ENCODE peak calls at places on chromosomes 5 and 9, in four cellular contexts. One of them, this sample, is unnamed.

GRCh38 chr5:60687927-60688720 is 11.8 kb downstream of the DEPDC1B start:
- DNase-seq in prostate gland: no peak
- DNase-seq in kidney: no peak
- DNase-seq in Peyer's patch: no peak
- DNase-seq in this sample: no peak

GRCh38 chr9:110880123-110880522 is 158.1 kb downstream of the LPAR1 start:
- DNase-seq in kidney: no peak
- DNase-seq in Peyer's patch: no peak
- DNase-seq in prostate gland: no peak
- DNase-seq in this sample: no peak

GRCh38 chr5:96528816-96529474 is 95.9 kb upstream of the PCSK1 start:
- DNase-seq in kidney: no peak
- DNase-seq in prostate gland: no peak
- DNase-seq in Peyer's patch: no peak
- DNase-seq in this sample: no peak

GRCh38 chr9:31023793-31024192 is 1360.7 kb upstream of the ACO1 start:
- DNase-seq in prostate gland: no peak
- DNase-seq in Peyer's patch: no peak
- DNase-seq in kidney: no peak
- DNase-seq in this sample: no peak

GRCh38 chr9:38761999-38762398 is 42.1 kb upstream of the FAM240B start:
- DNase-seq in prostate gland: no peak
- DNase-seq in kidney: no peak
- DNase-seq in Peyer's patch: no peak
- DNase-seq in this sample: no peak

GRCh38 chr5:149828161-149829011 is 98.3 kb downstream of the PPARGC1B start:
- DNase-seq in Peyer's patch: peak; percentile 89
- DNase-seq in prostate gland: peak; percentile 86
- DNase-seq in kidney: peak; percentile 90
- DNase-seq in this sample: no peak

GRCh38 chr5:176671399-176671798 is 24.1 kb downstream of the TSPAN17 start:
- DNase-seq in kidney: peak; percentile 17
- DNase-seq in prostate gland: no peak
- DNase-seq in Peyer's patch: no peak
- DNase-seq in this sample: no peak

GRCh38 chr9:70901013-70901412 is 220.4 kb downstream of the TRPM3 start:
- DNase-seq in prostate gland: no peak
- DNase-seq in Peyer's patch: no peak
- DNase-seq in kidney: no peak
- DNase-seq in this sample: no peak

GRCh38 chr9:105178106-105178505 is 66.3 kb upstream of the SLC44A1 start:
- DNase-seq in prostate gland: no peak
- DNase-seq in Peyer's patch: no peak
- DNase-seq in kidney: no peak
- DNase-seq in this sample: no peak

GRCh38 chr9:81526587-81526986 is 162.8 kb downstream of the TLE1 start:
- DNase-seq in kidney: no peak
- DNase-seq in prostate gland: no peak
- DNase-seq in Peyer's patch: no peak
- DNase-seq in this sample: no peak

GRCh38 chr9:115209601-115210306 is 91.8 kb upstream of the TNC start:
- DNase-seq in Peyer's patch: no peak
- DNase-seq in prostate gland: no peak
- DNase-seq in kidney: no peak
- DNase-seq in this sample: no peak

GRCh38 chr9:37004424-37004935 is 29.6 kb downstream of the PAX5 start:
- DNase-seq in Peyer's patch: no peak
- DNase-seq in prostate gland: no peak
- DNase-seq in kidney: no peak
- DNase-seq in this sample: no peak

GRCh38 chr5:15203376-15203775 is 296.6 kb upstream of the FBXL7 start:
- DNase-seq in kidney: no peak
- DNase-seq in prostate gland: no peak
- DNase-seq in Peyer's patch: no peak
- DNase-seq in this sample: no peak

GRCh38 chr5:110040178-110040577 is 350.5 kb downstream of the MAN2A1 start:
- DNase-seq in prostate gland: no peak
- DNase-seq in Peyer's patch: no peak
- DNase-seq in kidney: no peak
- DNase-seq in this sample: no peak

GRCh38 chr5:23591250-23591649 is 83.8 kb downstream of the PRDM9 start:
- DNase-seq in kidney: no peak
- DNase-seq in prostate gland: no peak
- DNase-seq in Peyer's patch: no peak
- DNase-seq in this sample: no peak

GRCh38 chr9:75615284-75615683 is 275.2 kb upstream of the PCSK5 start:
- DNase-seq in Peyer's patch: no peak
- DNase-seq in kidney: no peak
- DNase-seq in prostate gland: no peak
- DNase-seq in this sample: no peak

GRCh38 chr5:169697976-169698375 is 60.9 kb downstream of the DOCK2 start:
- DNase-seq in prostate gland: no peak
- DNase-seq in kidney: no peak
- DNase-seq in Peyer's patch: no peak
- DNase-seq in this sample: no peak

GRCh38 chr5:169142264-169142970 is 158.5 kb downstream of the SLIT3 start:
- DNase-seq in Peyer's patch: no peak
- DNase-seq in prostate gland: peak; percentile 93
- DNase-seq in kidney: peak; percentile 77
- DNase-seq in this sample: no peak

GRCh38 chr5:151243564-151243963 is 9.4 kb upstream of the GM2A start:
- DNase-seq in kidney: no peak
- DNase-seq in prostate gland: no peak
- DNase-seq in Peyer's patch: no peak
- DNase-seq in this sample: no peak

GRCh38 chr9:127974002-127974768 is 6.6 kb downstream of the EEIG1 start:
- DNase-seq in kidney: no peak
- DNase-seq in Peyer's patch: peak; percentile 55
- DNase-seq in prostate gland: no peak
- DNase-seq in this sample: no peak

GRCh38 chr9:110555551-110555950 is 24.0 kb downstream of the SVEP1 start:
- DNase-seq in prostate gland: no peak
- DNase-seq in kidney: no peak
- DNase-seq in Peyer's patch: no peak
- DNase-seq in this sample: no peak

GRCh38 chr9:125544988-125545651 is 161.9 kb downstream of the MAPKAP1 start:
- DNase-seq in kidney: no peak
- DNase-seq in Peyer's patch: no peak
- DNase-seq in prostate gland: peak; percentile 81
- DNase-seq in this sample: no peak

GRCh38 chr5:43855418-43855817 is 252.4 kb downstream of the NNT start:
- DNase-seq in prostate gland: no peak
- DNase-seq in kidney: no peak
- DNase-seq in Peyer's patch: no peak
- DNase-seq in this sample: no peak

GRCh38 chr5:181167814-181168488 is 20.6 kb downstream of the OR2V2 start:
- DNase-seq in Peyer's patch: no peak
- DNase-seq in kidney: no peak
- DNase-seq in prostate gland: no peak
- DNase-seq in this sample: no peak

GRCh38 chr5:180785794-180786221 is 16.8 kb downstream of the MGAT1 start:
- DNase-seq in Peyer's patch: no peak
- DNase-seq in kidney: peak; percentile 66
- DNase-seq in prostate gland: peak; percentile 74
- DNase-seq in this sample: no peak

DNA sequence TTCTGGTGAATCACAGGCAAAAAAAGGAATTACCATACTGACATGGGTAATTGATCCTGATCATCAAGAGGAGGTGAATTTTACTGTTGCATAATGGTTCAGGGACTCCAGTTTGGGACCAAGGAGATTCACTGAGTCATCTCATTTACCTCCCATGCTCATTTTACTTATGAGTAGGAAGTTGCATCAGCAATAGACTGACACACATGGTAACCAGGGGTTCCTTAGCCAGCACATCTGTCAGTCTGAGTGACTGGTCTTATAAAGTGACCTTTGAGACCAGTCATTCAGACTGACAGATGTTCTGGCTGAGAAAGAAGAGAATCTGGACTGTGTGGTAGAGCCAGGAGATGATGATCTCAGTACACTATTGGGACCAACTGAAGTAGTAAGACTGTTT is 384.6 kb upstream of the CD180 start:
- DNase-seq in prostate gland: no peak
- DNase-seq in Peyer's patch: no peak
- DNase-seq in kidney: no peak
- DNase-seq in this sample: no peak
- H3K4me1 ChIP-seq in prostate gland: no peaks in the 10 kb centered on the region
- H3K4me1 ChIP-seq in Peyer's patch: no peaks in the 10 kb centered on the region
- H3K4me1 ChIP-seq in kidney: no peaks in the 10 kb centered on the region
- H3K4me1 ChIP-seq in this sample: peaks cover 18% of the 10 kb centered on the region

DNA sequence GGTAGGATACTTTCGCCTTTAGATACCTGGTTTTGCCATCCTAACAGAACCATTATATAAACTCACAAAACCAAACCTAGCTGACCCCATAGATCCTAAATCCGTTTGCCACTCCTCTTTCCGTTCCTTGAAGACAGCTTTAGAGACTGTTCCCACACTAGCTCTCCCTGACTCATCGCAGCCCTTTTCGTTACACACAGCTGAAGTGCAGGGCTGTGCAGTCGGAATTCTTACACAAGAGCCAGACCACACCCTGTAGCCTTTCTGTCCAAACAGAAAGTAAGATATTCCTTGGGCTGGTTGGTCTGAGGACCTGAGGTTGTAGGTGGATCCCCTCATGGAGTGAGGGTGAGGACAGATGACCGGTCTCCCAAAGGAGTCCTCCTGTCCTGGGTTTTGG is 56.7 kb upstream of the NAA35 start:
- DNase-seq in prostate gland: no peak
- DNase-seq in kidney: no peak
- DNase-seq in Peyer's patch: no peak
- DNase-seq in this sample: no peak
- H3K4me3 ChIP-seq in prostate gland: no peak overlapping the region
- H3K4me3 ChIP-seq in kidney: no peak overlapping the region
- H3K4me3 ChIP-seq in Peyer's patch: no peak overlapping the region
- H3K4me3 ChIP-seq in this sample: no peak overlapping the region

GRCh38 chr5:124888622-124889521 is 142.4 kb upstream of the ZNF608 start:
- DNase-seq in prostate gland: no peak
- DNase-seq in Peyer's patch: no peak
- DNase-seq in kidney: no peak
- DNase-seq in this sample: no peak

GRCh38 chr5:124889850-124890249 is 143.4 kb upstream of the ZNF608 start:
- DNase-seq in Peyer's patch: no peak
- DNase-seq in prostate gland: no peak
- DNase-seq in kidney: no peak
- DNase-seq in this sample: no peak

GRCh38 chr5:124889522-124889828 is 143.0 kb upstream of the ZNF608 start:
- DNase-seq in prostate gland: no peak
- DNase-seq in Peyer's patch: no peak
- DNase-seq in kidney: no peak
- DNase-seq in this sample: no peak

GRCh38 chr5:124892185-124892848 is 145.9 kb upstream of the ZNF608 start:
- DNase-seq in prostate gland: no peak
- DNase-seq in Peyer's patch: no peak
- DNase-seq in kidney: peak; percentile 61
- DNase-seq in this sample: no peak

GRCh38 chr5:124891179-124891578 is 144.7 kb upstream of the ZNF608 start:
- DNase-seq in kidney: no peak
- DNase-seq in Peyer's patch: no peak
- DNase-seq in prostate gland: no peak
- DNase-seq in this sample: no peak
- H3K4me1 ChIP-seq in kidney: peaks cover 9% of the 10 kb centered on the region
- H3K4me1 ChIP-seq in Peyer's patch: no peaks in the 10 kb centered on the region
- H3K4me1 ChIP-seq in prostate gland: no peaks in the 10 kb centered on the region
- H3K4me1 ChIP-seq in this sample: no peaks in the 10 kb centered on the region

GRCh38 chr5:145437627-145438026 is 397.5 kb downstream of the PRELID2 start:
- DNase-seq in prostate gland: no peak
- DNase-seq in Peyer's patch: no peak
- DNase-seq in kidney: no peak
- DNase-seq in this sample: no peak
- H3K4me3 ChIP-seq in prostate gland: no peak overlapping the region
- H3K4me3 ChIP-seq in Peyer's patch: no peak overlapping the region
- H3K4me3 ChIP-seq in kidney: no peak overlapping the region
- H3K4me3 ChIP-seq in this sample: no peak overlapping the region

GRCh38 chr9:2808105-2808504 is 35.8 kb downstream of the PUM3 start:
- DNase-seq in Peyer's patch: no peak
- DNase-seq in prostate gland: no peak
- DNase-seq in kidney: no peak
- DNase-seq in this sample: no peak

GRCh38 chr9:2815661-2816060 is 28.2 kb downstream of the PUM3 start:
- DNase-seq in prostate gland: no peak
- DNase-seq in kidney: no peak
- DNase-seq in Peyer's patch: no peak
- DNase-seq in this sample: no peak

GRCh38 chr9:2809692-2810423 is 34.0 kb downstream of the PUM3 start:
- DNase-seq in Peyer's patch: no peak
- DNase-seq in prostate gland: no peak
- DNase-seq in kidney: no peak
- DNase-seq in this sample: no peak

GRCh38 chr9:2810424-2811075 is 33.3 kb downstream of the PUM3 start:
- DNase-seq in prostate gland: no peak
- DNase-seq in Peyer's patch: no peak
- DNase-seq in kidney: no peak
- DNase-seq in this sample: no peak
- H3K4me1 ChIP-seq in prostate gland: no peaks in the 10 kb centered on the region
- H3K4me1 ChIP-seq in Peyer's patch: no peaks in the 10 kb centered on the region
- H3K4me1 ChIP-seq in kidney: peaks cover 12% of the 10 kb centered on the region
- H3K4me1 ChIP-seq in this sample: peaks cover 17% of the 10 kb centered on the region

DNA sequence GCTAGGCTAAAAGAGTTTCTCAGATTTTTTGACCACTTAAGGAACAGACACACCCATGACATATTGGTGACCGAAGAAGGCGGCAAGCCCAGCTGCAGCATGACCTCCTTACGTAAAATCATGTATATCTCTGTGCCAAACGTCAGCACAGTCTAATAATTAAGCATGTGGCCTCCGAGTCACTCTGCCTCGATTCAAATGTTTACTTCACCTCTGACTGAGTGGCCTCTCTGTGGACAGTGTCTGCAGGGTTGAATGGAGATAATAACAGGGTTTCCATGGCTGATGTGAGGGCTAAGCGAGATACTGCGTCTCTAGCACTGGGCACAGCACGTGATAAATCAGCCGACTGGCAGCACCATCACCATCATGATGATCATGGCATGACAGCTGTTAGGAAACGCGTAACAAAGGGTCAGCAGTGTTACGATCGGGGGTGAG is 60.5 kb downstream of the ADAMTS2 start:
- DNase-seq in Peyer's patch: no peak
- DNase-seq in prostate gland: no peak
- DNase-seq in kidney: peak; percentile 56
- DNase-seq in this sample: peak; percentile 19
- H3K4me3 ChIP-seq in Peyer's patch: no peak overlapping the region
- H3K4me3 ChIP-seq in prostate gland: no peak overlapping the region
- H3K4me3 ChIP-seq in kidney: no peak overlapping the region
- H3K4me3 ChIP-seq in this sample: no peak overlapping the region

This sample was measured in RWPE2.